ENCODE peak calls at places on chromosome 9, in four cellular contexts. One of them, this sample, is unnamed.

GRCh38 chr9:14029811-14030210 is 284.1 kb downstream of the NFIB start:
- DNase-seq in uterus: no peak
- DNase-seq in adrenal gland: no peak
- DNase-seq in heart left ventricle: no peak
- DNase-seq in this sample: no peak

GRCh38 chr9:93315960-93316359 is 132.0 kb downstream of the WNK2 start:
- DNase-seq in uterus: no peak
- DNase-seq in adrenal gland: no peak
- DNase-seq in heart left ventricle: no peak
- DNase-seq in this sample: no peak

GRCh38 chr9:134059188-134059641 is 8.6 kb downstream of the BRD3 start:
- DNase-seq in uterus: no peak
- DNase-seq in adrenal gland: no peak
- DNase-seq in heart left ventricle: no peak
- DNase-seq in this sample: peak; percentile 48

GRCh38 chr9:72220589-72220988 is 71.3 kb downstream of the GDA start:
- DNase-seq in uterus: no peak
- DNase-seq in adrenal gland: no peak
- DNase-seq in heart left ventricle: no peak
- DNase-seq in this sample: no peak

GRCh38 chr9:128159073-128159783 is 837 bp upstream of the BBLN start:
- DNase-seq in uterus: peak; percentile 45
- DNase-seq in adrenal gland: no peak
- DNase-seq in heart left ventricle: no peak
- DNase-seq in this sample: no peak

GRCh38 chr9:69945671-69946141 is 97.9 kb upstream of the MAMDC2 start:
- DNase-seq in uterus: no peak
- DNase-seq in adrenal gland: peak; percentile 55
- DNase-seq in heart left ventricle: peak; percentile 66
- DNase-seq in this sample: peak; percentile 43

GRCh38 chr9:7816021-7816420 is 16.4 kb upstream of the DMAC1 start:
- DNase-seq in uterus: no peak
- DNase-seq in adrenal gland: no peak
- DNase-seq in heart left ventricle: no peak
- DNase-seq in this sample: no peak

GRCh38 chr9:97698865-97699264 is 1.7 kb upstream of the XPA start:
- DNase-seq in uterus: no peak
- DNase-seq in adrenal gland: no peak
- DNase-seq in heart left ventricle: no peak
- DNase-seq in this sample: no peak

GRCh38 chr9:23841304-23841703 is 15.3 kb upstream of the ELAVL2 start:
- DNase-seq in uterus: no peak
- DNase-seq in adrenal gland: no peak
- DNase-seq in heart left ventricle: no peak
- DNase-seq in this sample: no peak

GRCh38 chr9:6605202-6605601 is 40.3 kb downstream of the GLDC start:
- DNase-seq in uterus: no peak
- DNase-seq in adrenal gland: no peak
- DNase-seq in heart left ventricle: no peak
- DNase-seq in this sample: no peak

GRCh38 chr9:126475933-126476555 is 137.7 kb upstream of the LMX1B start:
- DNase-seq in uterus: no peak
- DNase-seq in adrenal gland: no peak
- DNase-seq in heart left ventricle: no peak
- DNase-seq in this sample: no peak

GRCh38 chr9:70120834-70121510 is 77.3 kb downstream of the MAMDC2 start:
- DNase-seq in uterus: peak; percentile 67
- DNase-seq in adrenal gland: peak; percentile 32
- DNase-seq in heart left ventricle: peak; percentile 73
- DNase-seq in this sample: peak; percentile 59

GRCh38 chr9:37540634-37541033 is 35.5 kb downstream of the FBXO10 start:
- DNase-seq in uterus: no peak
- DNase-seq in adrenal gland: peak; percentile 26
- DNase-seq in heart left ventricle: peak; percentile 67
- DNase-seq in this sample: no peak
- TF ChIP-seq CTCF in uterus: no peak
- TF ChIP-seq CTCF in adrenal gland: no peak
- TF ChIP-seq CTCF in heart left ventricle: no peak
- TF ChIP-seq CTCF in this sample: no peak

DNA sequence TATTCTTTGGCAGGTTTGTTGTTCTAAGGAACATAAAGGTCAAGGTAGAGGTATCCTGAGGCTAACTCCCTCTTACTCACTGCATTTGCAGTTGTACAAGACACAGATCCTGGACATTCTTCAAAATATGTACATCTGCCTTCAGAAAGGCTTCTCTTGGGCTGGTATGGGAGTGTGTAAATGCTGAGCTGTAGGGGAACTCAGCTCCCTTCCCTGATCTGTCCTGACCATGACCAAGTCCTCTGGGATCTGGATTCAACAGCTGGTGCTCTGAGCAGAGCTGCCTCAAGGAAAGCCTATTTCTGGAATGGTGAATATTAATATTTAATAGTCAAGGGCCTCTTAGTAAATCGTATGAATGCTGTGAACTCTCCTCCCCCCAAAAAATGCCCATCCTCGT is 117.4 kb downstream of the PRKACG start:
- DNase-seq in uterus: no peak
- DNase-seq in adrenal gland: no peak
- DNase-seq in heart left ventricle: peak; percentile 34
- DNase-seq in this sample: no peak
- H3K4me3 ChIP-seq in uterus: no peak overlapping the region
- H3K4me3 ChIP-seq in adrenal gland: no peak overlapping the region
- H3K4me3 ChIP-seq in heart left ventricle: no peak overlapping the region
- H3K4me3 ChIP-seq in this sample: no peak overlapping the region

GRCh38 chr9:129932303-129933151 is 97.3 kb downstream of the USP20 start:
- DNase-seq in uterus: no peak
- DNase-seq in adrenal gland: no peak
- DNase-seq in heart left ventricle: no peak
- DNase-seq in this sample: no peak
- TF ChIP-seq POLR2A in uterus: no peak
- TF ChIP-seq POLR2A in adrenal gland: no peak
- TF ChIP-seq POLR2A in heart left ventricle: no peak
- TF ChIP-seq POLR2A in this sample: no peak

DNA sequence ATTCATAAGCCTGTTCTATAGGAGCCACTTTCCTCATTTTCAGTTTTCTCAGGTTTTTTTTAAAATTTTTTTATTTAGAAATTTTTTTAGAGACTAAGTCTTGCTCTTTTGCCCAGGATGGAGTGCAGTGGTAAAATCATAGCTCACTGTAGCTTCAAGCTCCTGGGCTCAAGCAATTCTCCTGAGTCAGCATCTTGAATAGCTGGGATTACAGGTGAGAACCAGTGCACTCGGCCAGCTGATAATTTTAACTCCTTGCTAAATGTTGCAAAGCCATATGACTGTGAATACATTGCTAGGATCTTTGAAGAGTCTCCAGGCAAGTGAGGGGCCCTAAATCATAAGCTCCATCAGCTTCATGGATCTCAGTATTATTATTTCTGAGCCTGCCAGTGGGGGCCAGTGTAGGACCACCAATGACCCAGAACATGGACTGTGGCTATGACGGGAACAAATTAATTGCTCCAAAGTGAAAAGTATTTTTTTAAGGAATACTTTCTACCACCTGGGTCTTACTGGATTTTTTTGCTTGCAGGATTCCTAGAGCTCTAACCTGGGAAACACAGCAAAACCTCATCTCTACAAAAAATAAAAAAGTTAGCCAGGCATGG is 5.7 kb upstream of the GAPVD1 start:
- DNase-seq in uterus: no peak
- DNase-seq in adrenal gland: peak; percentile 30
- DNase-seq in heart left ventricle: no peak
- DNase-seq in this sample: no peak
- TF ChIP-seq CTCF in uterus: no peak
- TF ChIP-seq CTCF in adrenal gland: peak; percentile 37
- TF ChIP-seq CTCF in heart left ventricle: peak; percentile 14
- TF ChIP-seq CTCF in this sample: no peak

GRCh38 chr9:107007981-107008380 is 145.0 kb downstream of the ZNF462 start:
- DNase-seq in uterus: no peak
- DNase-seq in adrenal gland: no peak
- DNase-seq in heart left ventricle: no peak
- DNase-seq in this sample: no peak
- H3K4me3 ChIP-seq in uterus: no peak overlapping the region
- H3K4me3 ChIP-seq in adrenal gland: no peak overlapping the region
- H3K4me3 ChIP-seq in heart left ventricle: no peak overlapping the region
- H3K4me3 ChIP-seq in this sample: no peak overlapping the region

GRCh38 chr9:88387035-88387732 is 1.1 kb upstream of the SPIN1 start:
- DNase-seq in uterus: peak; percentile 26
- DNase-seq in adrenal gland: peak; percentile 84
- DNase-seq in heart left ventricle: peak; percentile 37
- DNase-seq in this sample: peak; percentile 37

GRCh38 chr9:88390371-88390990 is 2.2 kb downstream of the SPIN1 start:
- DNase-seq in uterus: no peak
- DNase-seq in adrenal gland: no peak
- DNase-seq in heart left ventricle: no peak
- DNase-seq in this sample: no peak

GRCh38 chr9:88387733-88388202 is 476 bp upstream of the SPIN1 start:
- DNase-seq in uterus: peak; percentile 57
- DNase-seq in adrenal gland: peak; percentile 75
- DNase-seq in heart left ventricle: peak; percentile 63
- DNase-seq in this sample: peak; percentile 89

GRCh38 chr9:88388203-88388885 is at the start of gene SPIN1:
- DNase-seq in uterus: peak; percentile 87
- DNase-seq in adrenal gland: peak; percentile 83
- DNase-seq in heart left ventricle: peak; percentile 84
- DNase-seq in this sample: peak; percentile 95

DNA sequence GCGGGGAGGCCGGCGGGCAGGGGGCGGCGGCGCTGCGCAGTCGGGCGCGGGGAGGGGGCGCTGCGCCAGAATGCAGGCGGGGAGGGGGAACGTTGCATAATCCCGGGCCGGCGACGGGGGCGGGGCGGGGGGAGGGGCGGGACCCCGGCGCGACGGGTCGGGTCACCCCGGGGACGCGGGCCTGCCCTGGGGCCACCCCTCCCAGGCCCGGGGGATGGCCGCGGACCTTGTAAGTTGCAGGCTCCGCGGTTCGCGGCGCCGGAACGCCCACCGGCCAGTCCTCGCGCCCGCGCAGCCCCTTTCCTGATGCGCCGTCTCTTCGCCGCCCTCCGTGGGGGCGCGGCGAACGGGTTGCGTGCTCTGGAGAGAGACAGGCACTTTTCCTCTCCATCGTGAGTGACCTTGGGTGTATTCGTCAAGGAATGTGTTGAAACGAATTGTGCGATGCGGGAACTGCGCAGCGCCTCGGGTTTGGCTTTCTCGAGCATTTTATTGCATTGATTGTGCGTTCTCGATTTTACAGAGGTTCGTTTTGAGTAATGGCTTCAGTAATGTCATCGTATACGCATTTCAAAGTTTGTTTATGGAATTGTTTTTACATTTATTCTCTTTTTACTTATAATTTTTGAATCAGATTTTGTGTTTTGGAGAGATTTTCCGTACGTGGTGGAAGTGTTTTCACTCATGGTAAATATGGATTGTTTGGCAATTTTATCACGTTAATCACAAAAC is 808 bp downstream of the SPIN1 start:
- DNase-seq in uterus: peak; percentile 64
- DNase-seq in adrenal gland: peak; percentile 85
- DNase-seq in heart left ventricle: peak; percentile 65
- DNase-seq in this sample: peak; percentile 28
- TF ChIP-seq POLR2A in uterus: peak; percentile 6
- TF ChIP-seq POLR2A in adrenal gland: peak; percentile 44
- TF ChIP-seq POLR2A in heart left ventricle: no peak
- TF ChIP-seq POLR2A in this sample: no peak

DNA sequence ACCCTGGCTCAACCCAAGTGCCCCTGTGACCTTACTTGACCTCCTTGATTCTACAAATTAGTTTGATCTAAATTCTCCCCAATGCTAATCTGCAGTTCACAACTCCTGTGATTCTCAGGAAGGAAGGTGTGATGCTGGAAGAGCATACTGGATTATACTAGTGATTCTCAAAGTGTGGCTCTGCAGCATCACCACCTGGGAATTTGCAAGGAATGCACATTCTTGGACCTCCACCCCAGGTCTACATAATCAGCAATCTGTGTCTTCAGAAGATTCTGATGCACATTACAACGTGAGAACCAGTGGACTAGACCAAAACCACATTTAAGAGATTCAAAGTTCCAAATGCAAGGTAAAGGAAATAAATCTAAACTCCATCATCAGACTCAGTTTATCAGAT is 198.6 kb downstream of the AGTPBP1 start:
- DNase-seq in uterus: no peak
- DNase-seq in adrenal gland: no peak
- DNase-seq in heart left ventricle: no peak
- DNase-seq in this sample: no peak
- TF ChIP-seq CTCF in uterus: no peak
- TF ChIP-seq CTCF in adrenal gland: no peak
- TF ChIP-seq CTCF in heart left ventricle: no peak
- TF ChIP-seq CTCF in this sample: no peak

GRCh38 chr9:130662927-130663257 is 1.5 kb upstream of the PRDM12 start:
- DNase-seq in uterus: no peak
- DNase-seq in adrenal gland: no peak
- DNase-seq in heart left ventricle: no peak
- DNase-seq in this sample: no peak

GRCh38 chr9:130661461-130662098 is 2.8 kb upstream of the PRDM12 start:
- DNase-seq in uterus: no peak
- DNase-seq in adrenal gland: no peak
- DNase-seq in heart left ventricle: no peak
- DNase-seq in this sample: no peak

GRCh38 chr9:130663258-130664171 is 879 bp upstream of the PRDM12 start:
- DNase-seq in uterus: no peak
- DNase-seq in adrenal gland: no peak
- DNase-seq in heart left ventricle: no peak
- DNase-seq in this sample: no peak

GRCh38 chr9:130660683-130661460 is 3.5 kb upstream of the PRDM12 start:
- DNase-seq in uterus: no peak
- DNase-seq in adrenal gland: no peak
- DNase-seq in heart left ventricle: no peak
- DNase-seq in this sample: no peak

DNA sequence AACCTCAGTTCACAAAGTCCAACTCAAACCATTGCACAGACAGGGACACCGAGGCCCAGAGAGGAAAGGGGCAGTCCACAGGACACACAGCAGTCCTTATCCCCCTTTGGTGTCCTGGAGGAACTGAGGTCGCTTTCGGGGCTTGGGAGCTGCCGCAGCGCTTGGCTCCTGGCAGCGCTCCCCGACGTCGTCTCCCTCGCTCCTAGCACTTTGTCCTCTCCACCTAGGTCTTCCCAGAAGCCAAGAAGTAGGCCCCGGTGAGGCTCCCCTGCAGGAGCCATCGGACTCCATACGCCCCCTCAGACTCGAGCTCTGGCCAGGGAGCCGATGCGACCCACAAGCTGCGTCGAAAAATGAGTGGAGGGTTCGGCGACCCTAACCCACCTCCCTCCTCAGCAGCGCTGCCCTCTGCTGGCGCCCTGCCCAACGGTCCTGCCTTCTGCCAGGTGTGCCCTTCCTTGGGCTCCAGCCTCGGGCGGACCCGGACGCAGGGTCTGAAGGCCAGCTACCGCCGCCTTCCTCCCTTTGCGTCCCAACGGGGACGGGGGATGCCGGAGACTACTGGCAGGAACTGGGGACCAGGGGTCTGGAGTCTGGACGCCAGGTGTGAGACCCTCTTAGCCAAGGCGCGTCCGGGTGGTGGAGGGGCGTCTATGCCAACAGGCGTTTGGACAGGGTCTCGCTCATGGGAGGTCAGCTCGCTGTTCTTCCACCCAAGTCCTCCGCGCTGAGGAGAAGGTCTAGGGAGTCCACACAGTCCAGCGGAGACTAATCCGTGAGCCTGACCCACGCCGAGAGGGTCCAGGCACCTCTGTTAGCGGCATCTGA is 2.1 kb upstream of the PRDM12 start:
- DNase-seq in uterus: no peak
- DNase-seq in adrenal gland: no peak
- DNase-seq in heart left ventricle: no peak
- DNase-seq in this sample: no peak
- H3K4me3 ChIP-seq in uterus: no peak overlapping the region
- H3K4me3 ChIP-seq in adrenal gland: no peak overlapping the region
- H3K4me3 ChIP-seq in heart left ventricle: no peak overlapping the region
- H3K4me3 ChIP-seq in this sample: no peak overlapping the region